ENCODE peak calls at places on chromosomes 16 and 17, in nine cellular contexts. K is GM12878, S is thoracic aorta, M is ovary, O is Peyer's patch, R is upper lobe of right lung, P is RWPE2, N is A549, J is stomach. Y is an unnamed sample. For H3K4me1, the result is how much of the 10 kb centered on the place peaks cover.

GRCh38 chr16:68778551-68779231 is 41.6 kb downstream of the CDH1 start:
- DNase-seq in M (no peak), S (no peak), K (no peak), N (no peak), R (no peak), O (no peak), J (peak), P (no peak), Y (no peak)

GRCh38 chr16:29678691-29679267 is at the start of gene QPRT:
- DNase-seq in S (no peak), N (no peak), P (no peak), O (peak), K (no peak), M (peak), J (no peak), R (peak), Y (no peak)

GRCh38 chr17:17737938-17738894 is 57.0 kb downstream of the RAI1 start:
- DNase-seq in O (peak), N (no peak), S (no peak), J (peak), M (peak), K (no peak), R (peak), P (no peak), Y (peak)

GRCh38 chr16:29962344-29962994 is 590 bp downstream of the TMEM219 start:
- DNase-seq in K (no peak), O (no peak), J (peak), S (no peak), M (no peak), P (no peak), R (no peak), N (no peak), Y (no peak)

GRCh38 chr16:12097523-12098428 is 121.2 kb downstream of the SNX29 start:
- DNase-seq in R (peak), P (peak), M (peak), K (no peak), S (no peak), O (no peak), N (no peak), J (no peak), Y (peak)

GRCh38 chr17:63998721-63999679 is 849 bp downstream of the PRR29 start:
- DNase-seq in J (no peak), S (no peak), K (no peak), M (no peak), N (no peak), P (peak), O (peak), R (no peak), Y (peak)

GRCh38 chr16:51497541-51498211 is 346.6 kb upstream of the SALL1 start:
- DNase-seq in P (no peak), K (no peak), R (no peak), J (no peak), O (no peak), S (no peak), N (no peak), M (no peak), Y (no peak)

GRCh38 chr16:67882374-67883145 is 2.1 kb upstream of the NRN1L start:
- DNase-seq in R (no peak), M (no peak), P (no peak), J (no peak), O (no peak), N (no peak), S (no peak), K (no peak), Y (no peak)

GRCh38 chr16:31251435-31251834 is 8.3 kb upstream of the ITGAM start:
- DNase-seq in J (no peak), R (no peak), K (no peak), P (no peak), O (no peak), S (no peak), M (no peak), N (no peak), Y (no peak)

GRCh38 chr16:83899272-83899897 is 470 bp downstream of the MLYCD start:
- DNase-seq in R (peak), N (peak), S (no peak), J (peak), K (no peak), P (no peak), M (peak), O (peak), Y (peak)

GRCh38 chr16:31487720-31488629 is 5.1 kb downstream of the SLC5A2 start:
- DNase-seq in S (no peak), J (peak), M (peak), P (no peak), K (no peak), N (peak), R (peak), O (peak), Y (peak)

GRCh38 chr16:11242658-11243057 is 13.3 kb downstream of the SOCS1 start:
- DNase-seq in S (no peak), O (no peak), M (no peak), K (no peak), P (no peak), R (no peak), J (no peak), N (no peak), Y (no peak)

GRCh38 chr17:7220593-7221280 is 999 bp downstream of the ACADVL start:
- DNase-seq in K (no peak), O (peak), N (peak), J (peak), S (no peak), M (peak), R (peak), P (no peak), Y (peak)

GRCh38 chr16:29641561-29641960 is 21.5 kb upstream of the SPN start:
- DNase-seq in J (no peak), P (no peak), O (no peak), N (no peak), K (no peak), R (no peak), S (no peak), M (no peak), Y (no peak)

GRCh38 chr16:9670058-9670457 is 512.2 kb downstream of the GRIN2A start:
- DNase-seq in R (no peak), K (no peak), N (no peak), P (no peak), M (no peak), S (no peak), J (no peak), O (no peak), Y (no peak)

GRCh38 chr16:1572664-1573063 is 39.2 kb downstream of the TMEM204 start:
- DNase-seq in R (no peak), J (no peak), P (no peak), M (no peak), O (no peak), S (no peak), K (no peak), N (no peak), Y (no peak)

GRCh38 chr16:77306050-77306616 is 106.9 kb downstream of the SYCE1L start:
- DNase-seq in K (no peak), P (no peak), R (no peak), J (no peak), M (no peak), S (no peak), O (no peak), N (no peak), Y (no peak)

GRCh38 chr17:956905-957304 is 22.7 kb downstream of the NXN start:
- DNase-seq in J (no peak), M (no peak), S (no peak), P (no peak), O (no peak), R (no peak), N (peak), K (no peak), Y (no peak)

GRCh38 chr17:50203086-50203485 is 1.7 kb upstream of the COL1A1 start:
- DNase-seq in S (no peak), O (no peak), J (no peak), K (no peak), N (no peak), M (peak), P (peak), R (no peak), Y (no peak)

GRCh38 chr16:57022445-57022844 is 33.1 kb downstream of the NLRC5 start:
- DNase-seq in P (no peak), N (no peak), S (no peak), J (no peak), K (no peak), M (no peak), O (no peak), R (no peak), Y (no peak)

GRCh38 chr17:66420961-66421371 is 118.6 kb downstream of the PRKCA start:
- DNase-seq in J (no peak), O (no peak), K (no peak), S (no peak), P (no peak), N (no peak), M (no peak), R (no peak), Y (no peak)

GRCh38 chr16:2196162-2196980 is at the start of gene CASKIN1:
- DNase-seq in S (no peak), K (no peak), O (no peak), P (no peak), R (no peak), J (no peak), M (no peak), N (no peak), Y (no peak)

GRCh38 chr17:59121901-59122480 is 15.3 kb upstream of the TRIM37 start:
- DNase-seq in O (no peak), S (no peak), J (no peak), M (no peak), K (no peak), N (no peak), P (no peak), R (no peak), Y (no peak)

GRCh38 chr17:144936-145670 is 7.7 kb downstream of the SCGB1C2 start:
- DNase-seq in N (no peak), J (peak), S (no peak), P (no peak), O (peak), K (no peak), M (peak), R (peak), Y (peak)

GRCh38 chr17:10628756-10629155 is 28.4 kb downstream of the MYH3 start:
- DNase-seq in O (no peak), J (no peak), R (no peak), S (no peak), P (no peak), M (no peak), K (no peak), N (no peak), Y (no peak)

GRCh38 chr17:42010898-42011516 is 6.2 kb downstream of the DNAJC7 start:
- DNase-seq in M (no peak), O (no peak), P (no peak), S (no peak), R (no peak), J (no peak), N (peak), K (no peak), Y (no peak)

GRCh38 chr17:67479119-67479517 is 102.0 kb downstream of the PITPNC1 start:
- DNase-seq in P (no peak), N (no peak), M (no peak), K (no peak), R (no peak), J (no peak), O (no peak), S (no peak), Y (no peak)

GRCh38 chr17:78678711-78679110 is 101.5 kb upstream of the DNAH17 start:
- DNase-seq in P (no peak), O (peak), N (no peak), S (no peak), R (peak), J (no peak), M (no peak), K (no peak), Y (no peak)

GRCh38 chr16:15672514-15673167 is 22.6 kb downstream of the NDE1 start:
- DNase-seq in S (peak), M (peak), K (no peak), N (peak), R (peak), O (peak), P (peak), J (peak), Y (peak)

GRCh38 chr16:48126801-48127644 is 28.8 kb downstream of the ABCC12 start:
- DNase-seq in J (peak), R (peak), K (no peak), N (peak), P (peak), M (no peak), S (no peak), O (no peak), Y (peak)

GRCh38 chr17:46029627-46030026 is 30.6 kb downstream of the STH start:
- DNase-seq in K (no peak), M (no peak), J (no peak), N (no peak), O (no peak), R (no peak), S (no peak), P (no peak), Y (no peak)

DNA sequence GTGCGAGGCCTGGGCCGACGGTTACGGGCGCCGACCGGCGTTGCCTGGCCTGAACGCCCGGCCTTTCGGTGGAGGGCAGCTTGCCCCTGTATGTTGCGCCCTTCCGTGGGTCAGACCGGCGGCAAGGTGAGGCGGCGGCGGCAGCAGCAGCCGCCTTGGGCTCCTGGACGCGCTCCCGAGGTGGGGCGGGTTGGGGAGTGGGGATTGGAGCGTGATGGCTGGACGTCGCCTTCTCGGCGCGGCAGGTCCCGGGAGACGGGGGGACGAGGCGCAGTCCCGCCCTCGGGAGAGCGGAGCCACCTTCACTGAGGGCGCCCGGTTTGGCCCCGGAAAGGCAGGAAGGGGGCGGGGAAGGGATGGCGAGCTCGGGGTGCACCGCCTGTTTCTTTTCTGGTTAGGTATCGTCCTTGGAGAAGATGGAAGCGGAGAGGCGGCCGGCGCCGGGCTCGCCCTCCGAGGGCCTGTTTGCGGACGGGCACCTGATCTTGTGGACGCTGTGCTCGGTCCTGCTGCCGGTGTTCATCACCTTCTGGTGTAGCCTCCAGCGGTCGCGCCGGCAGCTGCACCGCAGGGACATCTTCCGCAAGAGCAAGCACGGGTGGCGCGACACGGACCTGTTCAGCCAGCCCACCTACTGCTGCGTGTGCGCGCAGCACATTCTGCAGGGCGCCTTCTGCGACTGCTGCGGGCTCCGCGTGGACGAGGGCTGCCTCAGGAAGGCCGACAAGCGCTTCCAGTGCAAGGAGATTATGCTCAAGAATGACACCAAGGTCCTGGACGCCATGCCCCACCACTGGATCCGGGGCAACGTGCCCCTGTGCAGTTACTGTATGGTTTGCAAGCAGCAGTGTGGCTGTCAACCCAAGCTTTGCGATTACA is 668 bp downstream of the DGKE start:
- DNase-seq in N (peak), R (peak), M (no peak), O (peak), P (peak), S (no peak), K (peak), J (peak), Y (peak)
- H3K4me1 ChIP-seq in N (under half), R (under half), M (under half), O (under half), P (under half), S (under half), K (under half), J (under half), Y (under half)

DNA sequence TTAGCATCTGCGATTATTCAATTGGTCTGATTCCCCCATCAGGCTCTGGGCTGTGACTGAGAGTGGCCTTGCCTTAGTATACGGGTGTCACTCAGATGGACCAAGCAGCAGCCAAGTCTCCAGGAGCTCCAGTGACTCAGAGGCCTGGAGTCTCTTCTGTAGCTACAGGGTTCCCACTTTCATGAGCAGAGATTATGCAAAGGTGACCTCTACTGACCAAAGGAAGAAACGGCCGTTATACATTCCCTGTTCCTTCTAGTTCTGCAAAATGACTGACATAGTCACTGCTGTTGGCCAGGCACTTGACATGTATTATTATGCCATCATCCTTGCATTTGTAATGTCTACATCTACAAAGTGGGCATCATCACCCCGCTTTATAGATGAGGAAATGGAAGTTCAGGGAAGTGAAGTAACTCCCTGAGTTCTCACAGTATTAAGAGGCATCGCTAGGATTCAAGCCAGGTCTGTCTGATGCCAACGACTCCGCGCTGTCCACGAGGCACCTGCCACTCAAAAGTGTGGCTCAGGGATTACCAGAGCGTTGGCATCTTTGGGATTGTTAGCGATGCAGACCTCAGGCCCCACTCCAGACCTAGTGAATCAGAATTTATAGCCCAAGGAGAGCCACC is 23.3 kb downstream of the SLC38A7 start:
- DNase-seq in M (no peak), R (no peak), O (peak), P (no peak), J (peak), K (no peak), N (peak), S (peak), Y (no peak)
- TF ChIP-seq CTCF in M (peak), R (peak), O (no peak), P (peak), J (peak), K (peak), N (peak), S (peak), Y (peak)

DNA sequence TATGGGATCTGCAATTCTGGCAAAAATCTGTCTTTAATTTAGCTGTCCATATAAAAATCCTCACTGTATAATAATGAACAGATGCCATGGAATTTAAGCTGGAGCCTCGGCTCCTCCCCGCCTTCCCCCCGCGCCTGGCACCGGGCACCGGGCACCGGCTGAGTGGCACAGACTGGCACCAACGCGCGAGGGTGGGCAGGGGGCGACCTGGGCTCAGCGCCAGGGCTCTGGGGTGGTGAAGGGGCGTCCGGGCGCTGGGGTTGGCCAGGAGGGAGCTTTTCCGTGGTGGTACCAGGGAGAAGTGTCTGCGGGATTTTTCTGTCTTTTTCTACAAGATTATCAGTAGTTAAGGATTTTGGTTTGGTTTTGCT is 9.1 kb downstream of the NEUROD2 start:
- DNase-seq in N (no peak), O (no peak), M (no peak), R (no peak), J (no peak), K (no peak), P (no peak), S (no peak), Y (no peak)
- H3K4me1 ChIP-seq in N (under half), O (under half), M (under half), R (under half), J (under half), K (under half), P (under half), S (under half), Y (under half)

GRCh38 chr16:75580-76501 is 2.2 kb upstream of the MPG start:
- DNase-seq in O (peak), K (no peak), R (peak), J (peak), N (no peak), S (no peak), P (no peak), M (peak), Y (peak)
- TF ChIP-seq CTCF in O (no peak), K (no peak), R (peak), J (no peak), N (no peak), S (peak), P (peak), M (peak), Y (peak)

DNA sequence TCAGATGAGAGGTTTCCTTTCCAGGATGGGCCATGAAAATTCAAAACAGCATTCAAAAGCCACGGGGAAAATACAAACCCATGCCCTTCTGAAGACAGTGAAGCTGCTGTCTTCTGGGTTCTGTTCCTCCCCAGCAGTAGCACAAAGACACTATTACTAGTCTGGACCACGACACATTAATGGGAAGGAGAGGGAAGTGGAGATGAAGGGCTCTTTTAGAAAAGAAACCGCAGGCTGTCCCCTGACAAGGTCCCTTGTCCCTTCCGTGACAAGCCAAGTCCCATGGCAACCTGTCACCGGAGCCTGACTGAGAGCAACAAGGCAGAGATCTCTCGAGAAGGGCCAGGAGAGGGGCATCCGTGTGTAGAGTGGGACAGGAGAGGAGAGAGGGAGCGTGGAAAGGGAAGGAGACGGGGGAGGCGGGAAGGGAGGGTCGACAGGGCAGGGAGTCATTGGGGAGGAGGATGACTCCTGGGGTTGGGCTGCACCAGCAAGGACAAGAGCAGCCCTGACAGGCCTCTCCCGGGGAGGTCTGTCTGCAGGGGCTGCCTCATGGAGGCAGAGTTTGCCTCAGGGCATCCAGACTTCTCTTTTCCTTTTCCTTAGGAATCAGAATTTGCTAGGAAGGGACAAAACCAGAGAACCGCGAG is 436.2 kb downstream of the SLC39A11 start:
- DNase-seq in R (no peak), M (no peak), P (no peak), O (no peak), J (no peak), S (no peak), N (no peak), K (no peak), Y (no peak)
- H3K4me1 ChIP-seq in R (under half), M (under half), P (under half), O (under half), J (under half), S (under half), N (under half), K (under half), Y (under half)

Y was measured in lower lobe of right lung.